ENCODE peak calls at places on chromosomes 3 and 15, in five cellular contexts. U is SHP77; L is activated T-cell treated with anti-CD3 and anti-CD28 coated beads, Interleukin-2, amount 50 U/mL, for 72 hours; D is Calu3; S is WTC11. M is an unnamed sample.

GRCh38 chr15:29071193-29071906 is 185.6 kb downstream of the APBA2 start:
- DNase-seq in U (no peak), L (no peak), D (no peak), S (no peak), M (no peak)

GRCh38 chr3:33355611-33356010 is 78.4 kb downstream of the FBXL2 start:
- DNase-seq in U (no peak), L (no peak), D (peak), S (no peak), M (no peak)

GRCh38 chr15:80506494-80506893 is 102.3 kb downstream of the ARNT2 start:
- DNase-seq in U (no peak), L (no peak), D (no peak), S (no peak), M (no peak)

GRCh38 chr15:57090460-57090859 is 172.0 kb downstream of the TCF12 start:
- DNase-seq in U (no peak), L (no peak), D (no peak), S (no peak), M (no peak)

GRCh38 chr15:95799286-95800187 is 531.0 kb upstream of the NR2F2 start:
- DNase-seq in U (no peak), L (no peak), D (no peak), S (no peak), M (no peak)

GRCh38 chr3:109927161-109927560 is 589.8 kb upstream of the DPPA4 start:
- DNase-seq in U (no peak), L (peak), D (peak), S (no peak), M (no peak)

GRCh38 chr3:19256313-19256712 is 108.0 kb downstream of the KCNH8 start:
- DNase-seq in U (no peak), L (no peak), D (no peak), S (no peak), M (no peak)

GRCh38 chr3:58497074-58497473 is 5.2 kb downstream of the KCTD6 start:
- DNase-seq in U (no peak), L (no peak), D (no peak), S (no peak), M (no peak)

GRCh38 chr3:128378631-128379347 is 87.9 kb downstream of the DNAJB8 start:
- DNase-seq in U (no peak), L (no peak), D (no peak), S (no peak), M (no peak)

GRCh38 chr3:50358355-50358926 is 880 bp downstream of the TMEM115 start:
- DNase-seq in U (no peak), L (no peak), D (no peak), S (no peak), M (no peak)

GRCh38 chr15:100926971-100927756 is 8.0 kb downstream of the LRRK1 start:
- DNase-seq in U (no peak), L (no peak), D (no peak), S (no peak), M (no peak)

GRCh38 chr3:11641683-11642407 is 1.9 kb downstream of the VGLL4 start:
- DNase-seq in U (no peak), L (no peak), D (no peak), S (no peak), M (no peak)

GRCh38 chr15:34789326-34789725 is 6.0 kb downstream of the ACTC1 start:
- DNase-seq in U (no peak), L (no peak), D (no peak), S (no peak), M (no peak)

GRCh38 chr3:61360297-61360696 is 109.0 kb upstream of the FHIT start:
- DNase-seq in U (no peak), L (no peak), D (no peak), S (no peak), M (no peak)

GRCh38 chr3:30277494-30277893 is 328.9 kb upstream of the TGFBR2 start:
- DNase-seq in U (no peak), L (no peak), D (no peak), S (no peak), M (no peak)

GRCh38 chr3:45084361-45084760 is 58.3 kb downstream of the CLEC3B start:
- DNase-seq in U (no peak), L (no peak), D (no peak), S (no peak), M (no peak)

GRCh38 chr15:90414408-90415028 is 26.5 kb downstream of the IQGAP1 start:
- DNase-seq in U (no peak), L (peak), D (no peak), S (no peak), M (no peak)

GRCh38 chr3:113981803-113982202 is 34.0 kb downstream of the ZDHHC23 start:
- DNase-seq in U (no peak), L (no peak), D (no peak), S (no peak), M (no peak)

GRCh38 chr3:38366082-38366481 is 19.5 kb downstream of the XYLB start:
- DNase-seq in U (no peak), L (no peak), D (no peak), S (no peak), M (no peak)